ENCODE peak calls at places on chromosomes 1 and 21, in seven cellular contexts. One of them, this sample, is unnamed.

GRCh38 chr1:41925712-41926111 is 7.0 kb upstream of the HIVEP3 start:
- DNase-seq in GM06990: no peak
- DNase-seq in heart left ventricle: no peak
- DNase-seq in Peyer's patch: no peak
- DNase-seq in activated naive CD4-positive, alpha-beta T cell: no peak
- DNase-seq in ELR: peak
- DNase-seq in hypothalamus: no peak
- DNase-seq in this sample: no peak

GRCh38 chr1:208988811-208989222 is 594.7 kb upstream of the CAMK1G start:
- DNase-seq in hypothalamus: no peak
- DNase-seq in activated naive CD4-positive, alpha-beta T cell: no peak
- DNase-seq in heart left ventricle: peak
- DNase-seq in ELR: peak
- DNase-seq in Peyer's patch: no peak
- DNase-seq in GM06990: peak
- DNase-seq in this sample: no peak

GRCh38 chr1:185297986-185298385 is 19.1 kb downstream of the IVNS1ABP start:
- DNase-seq in activated naive CD4-positive, alpha-beta T cell: no peak
- DNase-seq in Peyer's patch: no peak
- DNase-seq in ELR: no peak
- DNase-seq in hypothalamus: no peak
- DNase-seq in GM06990: no peak
- DNase-seq in heart left ventricle: no peak
- DNase-seq in this sample: no peak

GRCh38 chr1:108208724-108209404 is 8.7 kb upstream of the SLC25A24 start:
- DNase-seq in activated naive CD4-positive, alpha-beta T cell: no peak
- DNase-seq in GM06990: no peak
- DNase-seq in ELR: no peak
- DNase-seq in hypothalamus: no peak
- DNase-seq in Peyer's patch: no peak
- DNase-seq in heart left ventricle: no peak
- DNase-seq in this sample: no peak

GRCh38 chr1:57350619-57351018 is 73.2 kb downstream of the DAB1 start:
- DNase-seq in activated naive CD4-positive, alpha-beta T cell: no peak
- DNase-seq in GM06990: no peak
- DNase-seq in Peyer's patch: no peak
- DNase-seq in hypothalamus: no peak
- DNase-seq in ELR: no peak
- DNase-seq in heart left ventricle: no peak
- DNase-seq in this sample: no peak

GRCh38 chr21:39125752-39126485 is 57.3 kb downstream of the PSMG1 start:
- DNase-seq in heart left ventricle: peak
- DNase-seq in Peyer's patch: no peak
- DNase-seq in activated naive CD4-positive, alpha-beta T cell: no peak
- DNase-seq in GM06990: no peak
- DNase-seq in hypothalamus: no peak
- DNase-seq in ELR: peak
- DNase-seq in this sample: peak

GRCh38 chr1:192954705-192955265 is 104.4 kb downstream of the UCHL5 start:
- DNase-seq in heart left ventricle: no peak
- DNase-seq in ELR: no peak
- DNase-seq in Peyer's patch: no peak
- DNase-seq in GM06990: no peak
- DNase-seq in activated naive CD4-positive, alpha-beta T cell: no peak
- DNase-seq in hypothalamus: no peak
- DNase-seq in this sample: no peak

GRCh38 chr1:80064524-80064923 is 1058.0 kb upstream of the ADGRL4 start:
- DNase-seq in Peyer's patch: no peak
- DNase-seq in activated naive CD4-positive, alpha-beta T cell: no peak
- DNase-seq in hypothalamus: no peak
- DNase-seq in heart left ventricle: no peak
- DNase-seq in ELR: peak
- DNase-seq in GM06990: no peak
- DNase-seq in this sample: no peak

GRCh38 chr1:226609836-226610455 is 61.4 kb downstream of the STUM start:
- DNase-seq in GM06990: no peak
- DNase-seq in activated naive CD4-positive, alpha-beta T cell: no peak
- DNase-seq in heart left ventricle: no peak
- DNase-seq in Peyer's patch: peak
- DNase-seq in hypothalamus: no peak
- DNase-seq in ELR: no peak
- DNase-seq in this sample: no peak

GRCh38 chr1:246681822-246682221 is 42.4 kb upstream of the SCCPDH start:
- DNase-seq in activated naive CD4-positive, alpha-beta T cell: no peak
- DNase-seq in Peyer's patch: no peak
- DNase-seq in hypothalamus: no peak
- DNase-seq in ELR: no peak
- DNase-seq in GM06990: no peak
- DNase-seq in heart left ventricle: peak
- DNase-seq in this sample: no peak

This sample was measured in right lobe of liver.